ENCODE peak calls at places on chromosomes 4 and X, in eight cellular contexts. One of them, this sample, is unnamed.
A peak's percentile ranks its signal among the peaks of the same experiment; 100 is the strongest.

GRCh38 chr4:18932940-18933339 is 911.4 kb upstream of the LCORL start:
- DNase-seq in GM12865: no peak
- DNase-seq in skeletal muscle cell: no peak
- DNase-seq in IMR-90: no peak
- DNase-seq in astrocyte of the cerebellum: no peak
- DNase-seq in GM12864: no peak
- DNase-seq in A549: no peak
- DNase-seq in kidney epithelial cell: no peak
- DNase-seq in this sample: no peak

GRCh38 chrX:134685662-134686061 is 27.4 kb upstream of the PLAC1 start:
- DNase-seq in GM12865: peak; percentile 23
- DNase-seq in skeletal muscle cell: no peak
- DNase-seq in IMR-90: peak; percentile 55
- DNase-seq in astrocyte of the cerebellum: no peak
- DNase-seq in GM12864: no peak
- DNase-seq in A549: no peak
- DNase-seq in kidney epithelial cell: no peak
- DNase-seq in this sample: no peak

GRCh38 chrX:136041254-136041812 is 56.1 kb downstream of the SLC9A6 start:
- DNase-seq in GM12865: no peak
- DNase-seq in skeletal muscle cell: no peak
- DNase-seq in IMR-90: no peak
- DNase-seq in astrocyte of the cerebellum: no peak
- DNase-seq in GM12864: no peak
- DNase-seq in A549: no peak
- DNase-seq in kidney epithelial cell: no peak
- DNase-seq in this sample: no peak

GRCh38 chr4:43163101-43163792 is 270.7 kb downstream of the GRXCR1 start:
- DNase-seq in GM12865: peak; percentile 29
- DNase-seq in skeletal muscle cell: no peak
- DNase-seq in IMR-90: no peak
- DNase-seq in astrocyte of the cerebellum: no peak
- DNase-seq in GM12864: no peak
- DNase-seq in A549: no peak
- DNase-seq in kidney epithelial cell: no peak
- DNase-seq in this sample: no peak

GRCh38 chr4:81913427-81913878 is 441.7 kb upstream of the RASGEF1B start:
- DNase-seq in GM12865: peak; percentile 71
- DNase-seq in skeletal muscle cell: peak; percentile 1
- DNase-seq in IMR-90: peak; percentile 31
- DNase-seq in astrocyte of the cerebellum: no peak
- DNase-seq in GM12864: peak; percentile 19
- DNase-seq in A549: peak; percentile 24
- DNase-seq in kidney epithelial cell: no peak
- DNase-seq in this sample: peak; percentile 16

GRCh38 chr4:66169341-66169740 is 499.1 kb upstream of the EPHA5 start:
- DNase-seq in GM12865: no peak
- DNase-seq in skeletal muscle cell: no peak
- DNase-seq in IMR-90: no peak
- DNase-seq in astrocyte of the cerebellum: peak; percentile 24
- DNase-seq in GM12864: no peak
- DNase-seq in A549: no peak
- DNase-seq in kidney epithelial cell: no peak
- DNase-seq in this sample: no peak

GRCh38 chrX:72659726-72660125 is 54.4 kb downstream of the PHKA1 start:
- DNase-seq in GM12865: no peak
- DNase-seq in skeletal muscle cell: no peak
- DNase-seq in IMR-90: no peak
- DNase-seq in astrocyte of the cerebellum: no peak
- DNase-seq in GM12864: no peak
- DNase-seq in A549: no peak
- DNase-seq in kidney epithelial cell: no peak
- DNase-seq in this sample: no peak

GRCh38 chrX:149515954-149516602 is 11.0 kb upstream of the IDS start:
- DNase-seq in GM12865: no peak
- DNase-seq in skeletal muscle cell: no peak
- DNase-seq in IMR-90: no peak
- DNase-seq in astrocyte of the cerebellum: no peak
- DNase-seq in GM12864: no peak
- DNase-seq in A549: no peak
- DNase-seq in kidney epithelial cell: no peak
- DNase-seq in this sample: no peak

GRCh38 chr4:168769416-168769815 is 240.6 kb downstream of the CBR4 start:
- DNase-seq in GM12865: no peak
- DNase-seq in skeletal muscle cell: peak; percentile 77
- DNase-seq in IMR-90: peak; percentile 80
- DNase-seq in astrocyte of the cerebellum: peak; percentile 74
- DNase-seq in GM12864: no peak
- DNase-seq in A549: no peak
- DNase-seq in kidney epithelial cell: no peak
- DNase-seq in this sample: no peak

GRCh38 chr4:95835672-95836071 is 4.2 kb upstream of the PDHA2 start:
- DNase-seq in GM12865: peak; percentile 4
- DNase-seq in skeletal muscle cell: no peak
- DNase-seq in IMR-90: no peak
- DNase-seq in astrocyte of the cerebellum: no peak
- DNase-seq in GM12864: no peak
- DNase-seq in A549: no peak
- DNase-seq in kidney epithelial cell: no peak
- DNase-seq in this sample: no peak

DNA sequence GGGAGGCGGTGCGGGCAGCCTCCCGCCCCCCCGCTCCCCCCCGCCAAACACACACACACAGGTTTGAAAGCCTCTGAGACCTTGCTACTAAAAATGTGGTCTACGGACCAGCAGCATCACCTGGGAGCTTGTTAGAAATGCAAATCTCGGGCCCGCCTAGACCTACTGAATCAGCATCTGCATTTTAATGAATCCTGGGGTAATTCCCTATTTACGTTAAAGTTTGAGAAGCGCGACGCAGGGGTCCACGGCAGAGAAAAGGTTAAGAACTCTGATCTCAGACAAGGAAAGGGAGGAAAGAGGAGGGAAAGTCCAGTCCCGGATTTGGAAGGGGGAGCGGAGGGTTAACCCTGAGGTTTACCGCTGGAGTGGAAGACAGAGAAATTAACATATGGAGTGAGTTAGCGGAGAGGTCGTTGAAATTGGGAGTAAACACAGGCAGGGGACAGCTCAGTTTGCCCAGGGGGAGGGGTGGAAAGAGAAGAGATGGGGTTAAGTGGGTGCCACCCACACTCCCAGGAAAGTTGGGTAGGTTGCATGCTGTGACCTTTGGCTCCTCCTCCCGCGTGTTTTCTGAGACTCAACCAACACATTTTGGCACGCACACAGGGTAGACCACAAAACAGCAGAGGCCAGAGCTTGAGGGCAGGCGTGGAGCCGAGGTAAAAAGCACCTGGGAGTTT is 483.6 kb downstream of the BCOR start:
- DNase-seq in GM12865: peak; percentile 75
- DNase-seq in skeletal muscle cell: no peak
- DNase-seq in IMR-90: no peak
- DNase-seq in astrocyte of the cerebellum: no peak
- DNase-seq in GM12864: peak; percentile 51
- DNase-seq in A549: no peak
- DNase-seq in kidney epithelial cell: no peak
- DNase-seq in this sample: no peak
- H3K4me3 ChIP-seq in GM12865: peak overlapping the region; percentile 47
- H3K4me3 ChIP-seq in skeletal muscle cell: no peak overlapping the region
- H3K4me3 ChIP-seq in IMR-90: no peak overlapping the region
- H3K4me3 ChIP-seq in astrocyte of the cerebellum: peak overlapping the region; percentile 6
- H3K4me3 ChIP-seq in GM12864: peak overlapping the region; percentile 44
- H3K4me3 ChIP-seq in A549: peak overlapping the region; percentile 37
- H3K4me3 ChIP-seq in kidney epithelial cell: no peak overlapping the region
- H3K4me3 ChIP-seq in this sample: no peak overlapping the region

GRCh38 chrX:53290441-53291041 is 9.2 kb upstream of the IQSEC2 start:
- DNase-seq in GM12865: no peak
- DNase-seq in skeletal muscle cell: no peak
- DNase-seq in IMR-90: no peak
- DNase-seq in astrocyte of the cerebellum: no peak
- DNase-seq in GM12864: no peak
- DNase-seq in A549: no peak
- DNase-seq in kidney epithelial cell: no peak
- DNase-seq in this sample: no peak

GRCh38 chrX:53284684-53285447 is 3.5 kb upstream of the IQSEC2 start:
- DNase-seq in GM12865: peak; percentile 39
- DNase-seq in skeletal muscle cell: no peak
- DNase-seq in IMR-90: peak; percentile 36
- DNase-seq in astrocyte of the cerebellum: no peak
- DNase-seq in GM12864: no peak
- DNase-seq in A549: peak; percentile 60
- DNase-seq in kidney epithelial cell: no peak
- DNase-seq in this sample: no peak

GRCh38 chrX:53285591-53285990 is 4.2 kb upstream of the IQSEC2 start:
- DNase-seq in GM12865: no peak
- DNase-seq in skeletal muscle cell: no peak
- DNase-seq in IMR-90: no peak
- DNase-seq in astrocyte of the cerebellum: no peak
- DNase-seq in GM12864: no peak
- DNase-seq in A549: no peak
- DNase-seq in kidney epithelial cell: no peak
- DNase-seq in this sample: no peak

GRCh38 chrX:53288173-53288572 is 6.8 kb upstream of the IQSEC2 start:
- DNase-seq in GM12865: no peak
- DNase-seq in skeletal muscle cell: no peak
- DNase-seq in IMR-90: no peak
- DNase-seq in astrocyte of the cerebellum: no peak
- DNase-seq in GM12864: no peak
- DNase-seq in A549: no peak
- DNase-seq in kidney epithelial cell: no peak
- DNase-seq in this sample: no peak

GRCh38 chrX:53287493-53288138 is 6.2 kb upstream of the IQSEC2 start:
- DNase-seq in GM12865: peak; percentile 7
- DNase-seq in skeletal muscle cell: no peak
- DNase-seq in IMR-90: peak; percentile 66
- DNase-seq in astrocyte of the cerebellum: no peak
- DNase-seq in GM12864: no peak
- DNase-seq in A549: no peak
- DNase-seq in kidney epithelial cell: no peak
- DNase-seq in this sample: peak; percentile 65
- H3K4me3 ChIP-seq in GM12865: no peak overlapping the region
- H3K4me3 ChIP-seq in skeletal muscle cell: no peak overlapping the region
- H3K4me3 ChIP-seq in IMR-90: no peak overlapping the region
- H3K4me3 ChIP-seq in astrocyte of the cerebellum: no peak overlapping the region
- H3K4me3 ChIP-seq in GM12864: no peak overlapping the region
- H3K4me3 ChIP-seq in A549: no peak overlapping the region
- H3K4me3 ChIP-seq in kidney epithelial cell: no peak overlapping the region
- H3K4me3 ChIP-seq in this sample: no peak overlapping the region

GRCh38 chrX:118724352-118724751 is 3.1 kb upstream of the IL13RA1 start:
- DNase-seq in GM12865: no peak
- DNase-seq in skeletal muscle cell: no peak
- DNase-seq in IMR-90: no peak
- DNase-seq in astrocyte of the cerebellum: no peak
- DNase-seq in GM12864: no peak
- DNase-seq in A549: no peak
- DNase-seq in kidney epithelial cell: no peak
- DNase-seq in this sample: no peak

GRCh38 chrX:118726887-118727685 is at the start of gene IL13RA1:
- DNase-seq in GM12865: peak; percentile 48
- DNase-seq in skeletal muscle cell: peak; percentile 48
- DNase-seq in IMR-90: peak; percentile 76
- DNase-seq in astrocyte of the cerebellum: peak; percentile 63
- DNase-seq in GM12864: no peak
- DNase-seq in A549: peak; percentile 74
- DNase-seq in kidney epithelial cell: peak; percentile 34
- DNase-seq in this sample: peak; percentile 16

GRCh38 chrX:118724775-118725174 is 2.6 kb upstream of the IL13RA1 start:
- DNase-seq in GM12865: no peak
- DNase-seq in skeletal muscle cell: no peak
- DNase-seq in IMR-90: peak; percentile 56
- DNase-seq in astrocyte of the cerebellum: no peak
- DNase-seq in GM12864: no peak
- DNase-seq in A549: peak; percentile 15
- DNase-seq in kidney epithelial cell: no peak
- DNase-seq in this sample: no peak

GRCh38 chrX:118720058-118720707 is 7.2 kb upstream of the IL13RA1 start:
- DNase-seq in GM12865: no peak
- DNase-seq in skeletal muscle cell: no peak
- DNase-seq in IMR-90: no peak
- DNase-seq in astrocyte of the cerebellum: no peak
- DNase-seq in GM12864: no peak
- DNase-seq in A549: no peak
- DNase-seq in kidney epithelial cell: no peak
- DNase-seq in this sample: no peak

DNA sequence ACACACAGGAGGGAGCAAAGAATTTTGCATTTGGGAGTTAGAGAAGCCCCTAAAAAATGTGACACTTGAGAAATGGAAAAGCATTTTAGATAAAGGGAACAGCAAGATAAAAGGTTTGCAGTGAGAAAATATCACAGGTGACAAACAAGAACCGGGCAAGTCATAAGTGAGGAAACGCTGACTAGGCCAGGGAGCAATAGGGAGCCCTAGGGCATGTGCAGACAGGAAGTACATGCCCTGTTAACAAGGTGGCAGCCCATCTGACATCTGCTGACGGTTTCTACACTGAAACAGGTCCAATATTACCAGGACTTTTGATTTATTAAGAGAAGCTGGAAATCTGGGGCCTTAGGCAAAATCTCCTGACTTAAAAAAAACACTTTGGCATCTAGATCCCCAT is 4.0 kb upstream of the IL13RA1 start:
- DNase-seq in GM12865: no peak
- DNase-seq in skeletal muscle cell: no peak
- DNase-seq in IMR-90: no peak
- DNase-seq in astrocyte of the cerebellum: no peak
- DNase-seq in GM12864: no peak
- DNase-seq in A549: no peak
- DNase-seq in kidney epithelial cell: no peak
- DNase-seq in this sample: no peak
- H3K4me3 ChIP-seq in GM12865: no peak overlapping the region
- H3K4me3 ChIP-seq in skeletal muscle cell: no peak overlapping the region
- H3K4me3 ChIP-seq in IMR-90: no peak overlapping the region
- H3K4me3 ChIP-seq in astrocyte of the cerebellum: no peak overlapping the region
- H3K4me3 ChIP-seq in GM12864: no peak overlapping the region
- H3K4me3 ChIP-seq in A549: no peak overlapping the region
- H3K4me3 ChIP-seq in kidney epithelial cell: no peak overlapping the region
- H3K4me3 ChIP-seq in this sample: no peak overlapping the region

GRCh38 chrX:45788315-45788714 is 587.6 kb upstream of the DIPK2B start:
- DNase-seq in GM12865: no peak
- DNase-seq in skeletal muscle cell: no peak
- DNase-seq in IMR-90: no peak
- DNase-seq in astrocyte of the cerebellum: no peak
- DNase-seq in GM12864: no peak
- DNase-seq in A549: no peak
- DNase-seq in kidney epithelial cell: no peak
- DNase-seq in this sample: no peak

GRCh38 chrX:45784590-45784989 is 583.9 kb upstream of the DIPK2B start:
- DNase-seq in GM12865: no peak
- DNase-seq in skeletal muscle cell: no peak
- DNase-seq in IMR-90: no peak
- DNase-seq in astrocyte of the cerebellum: no peak
- DNase-seq in GM12864: no peak
- DNase-seq in A549: no peak
- DNase-seq in kidney epithelial cell: no peak
- DNase-seq in this sample: no peak

GRCh38 chrX:45794323-45794994 is 593.8 kb upstream of the DIPK2B start:
- DNase-seq in GM12865: no peak
- DNase-seq in skeletal muscle cell: no peak
- DNase-seq in IMR-90: no peak
- DNase-seq in astrocyte of the cerebellum: no peak
- DNase-seq in GM12864: no peak
- DNase-seq in A549: no peak
- DNase-seq in kidney epithelial cell: no peak
- DNase-seq in this sample: no peak

GRCh38 chrX:45783002-45783401 is 582.3 kb upstream of the DIPK2B start:
- DNase-seq in GM12865: no peak
- DNase-seq in skeletal muscle cell: no peak
- DNase-seq in IMR-90: no peak
- DNase-seq in astrocyte of the cerebellum: no peak
- DNase-seq in GM12864: no peak
- DNase-seq in A549: no peak
- DNase-seq in kidney epithelial cell: no peak
- DNase-seq in this sample: no peak

GRCh38 chrX:45788941-45789348 is 588.3 kb upstream of the DIPK2B start:
- DNase-seq in GM12865: no peak
- DNase-seq in skeletal muscle cell: no peak
- DNase-seq in IMR-90: peak; percentile 52
- DNase-seq in astrocyte of the cerebellum: no peak
- DNase-seq in GM12864: no peak
- DNase-seq in A549: no peak
- DNase-seq in kidney epithelial cell: no peak
- DNase-seq in this sample: no peak
- H3K4me3 ChIP-seq in GM12865: no peak overlapping the region
- H3K4me3 ChIP-seq in skeletal muscle cell: no peak overlapping the region
- H3K4me3 ChIP-seq in IMR-90: no peak overlapping the region
- H3K4me3 ChIP-seq in astrocyte of the cerebellum: no peak overlapping the region
- H3K4me3 ChIP-seq in GM12864: no peak overlapping the region
- H3K4me3 ChIP-seq in A549: no peak overlapping the region
- H3K4me3 ChIP-seq in kidney epithelial cell: no peak overlapping the region
- H3K4me3 ChIP-seq in this sample: no peak overlapping the region